ENCODE peak calls at places on chromosome 20, in four cellular contexts. S is HepG2, M is GM12878, O is K562. B is an unnamed sample.
A peak's percentile ranks its signal among the peaks of the same experiment; 100 is the strongest.

GRCh38 chr20:49288784-49289696 is 11.2 kb upstream of the ZNFX1 start:
- DNase-seq in O (no peak), S (no peak), M (no peak), B (no peak)

GRCh38 chr20:25507385-25508082 is 77.8 kb downstream of the NINL start:
- DNase-seq in S (peak; percentile 25), O (no peak), M (no peak), B (no peak)

GRCh38 chr20:50982372-50982771 is 23.8 kb downstream of the MOCS3 start:
- DNase-seq in O (no peak), M (no peak), S (peak; percentile 37), B (no peak)

GRCh38 chr20:14009206-14009605 is 13.9 kb downstream of the MACROD2 start:
- DNase-seq in O (no peak), S (no peak), M (no peak), B (no peak)

GRCh38 chr20:63625771-63626423 is 1.0 kb downstream of the GMEB2 start:
- DNase-seq in O (peak; percentile 42), S (peak; percentile 57), M (no peak), B (no peak)

GRCh38 chr20:61288331-61288784 is 36.3 kb downstream of the CDH4 start:
- DNase-seq in S (no peak), M (no peak), O (no peak), B (no peak)

GRCh38 chr20:44850883-44851282 is 34.6 kb upstream of the YWHAB start:
- DNase-seq in M (no peak), S (no peak), O (no peak), B (no peak)

GRCh38 chr20:49245921-49246740 is 26.9 kb downstream of the DDX27 start:
- DNase-seq in M (no peak), O (peak; percentile 67), S (peak; percentile 68), B (peak; percentile 63)

GRCh38 chr20:58086763-58087566 is 141.5 kb downstream of the ANKRD60 start:
- DNase-seq in O (peak; percentile 54), S (peak; percentile 51), M (no peak), B (peak; percentile 72)

GRCh38 chr20:10239954-10240353 is 21.3 kb downstream of the SNAP25 start:
- DNase-seq in O (no peak), M (no peak), S (peak; percentile 58), B (no peak)

GRCh38 chr20:63129376-63129965 is 86.5 kb downstream of the YTHDF1 start:
- DNase-seq in S (no peak), M (no peak), O (no peak), B (no peak)

GRCh38 chr20:57514273-57514751 is 10.6 kb downstream of the CTCFL start:
- DNase-seq in M (no peak), O (peak; percentile 41), S (peak; percentile 73), B (peak; percentile 73)

GRCh38 chr20:63403403-63404105 is 42.4 kb upstream of the CHRNA4 start:
- DNase-seq in M (no peak), O (no peak), S (no peak), B (no peak)

GRCh38 chr20:25057234-25058050 is 497 bp downstream of the ACSS1 start:
- DNase-seq in S (no peak), M (no peak), O (no peak), B (peak; percentile 54)

GRCh38 chr20:53897884-53898557 is 172.4 kb downstream of the BCAS1 start:
- DNase-seq in M (no peak), O (no peak), S (no peak), B (no peak)

GRCh38 chr20:53901064-53901463 is 169.3 kb downstream of the BCAS1 start:
- DNase-seq in S (no peak), M (no peak), O (no peak), B (no peak)

GRCh38 chr20:53900380-53900999 is 169.9 kb downstream of the BCAS1 start:
- DNase-seq in O (no peak), S (no peak), M (no peak), B (no peak)

GRCh38 chr20:53898558-53898931 is 171.8 kb downstream of the BCAS1 start:
- DNase-seq in M (no peak), S (no peak), O (no peak), B (no peak)

GRCh38 chr20:53899351-53900167 is 170.8 kb downstream of the BCAS1 start:
- DNase-seq in S (no peak), M (peak; percentile 95), O (peak; percentile 59), B (no peak)
- TF ChIP-seq FOXM1 in S (no peak), M (peak; percentile 38), O (no peak), B (no peak)

GRCh38 chr20:1296922-1297321 is 30.8 kb downstream of the SNPH start:
- DNase-seq in O (no peak), S (no peak), M (no peak), B (no peak)
- TF ChIP-seq TARDBP in O (no peak), S (no peak), M (no peak), B (no peak)

GRCh38 chr20:47506335-47506734 is 4.6 kb downstream of the NCOA3 start:
- DNase-seq in M (no peak), O (no peak), S (no peak), B (no peak)

GRCh38 chr20:47509685-47510084 is 8.0 kb downstream of the NCOA3 start:
- DNase-seq in M (no peak), O (no peak), S (no peak), B (no peak)

GRCh38 chr20:47508228-47508752 is 6.6 kb downstream of the NCOA3 start:
- DNase-seq in O (no peak), S (no peak), M (no peak), B (no peak)

GRCh38 chr20:47506850-47507249 is 5.2 kb downstream of the NCOA3 start:
- DNase-seq in S (no peak), M (no peak), O (no peak), B (no peak)

GRCh38 chr20:47509104-47509661 is 7.5 kb downstream of the NCOA3 start:
- DNase-seq in S (no peak), M (no peak), O (no peak), B (no peak)
- TF ChIP-seq FOXM1 in S (no peak), M (no peak), O (no peak), B (no peak)

DNA sequence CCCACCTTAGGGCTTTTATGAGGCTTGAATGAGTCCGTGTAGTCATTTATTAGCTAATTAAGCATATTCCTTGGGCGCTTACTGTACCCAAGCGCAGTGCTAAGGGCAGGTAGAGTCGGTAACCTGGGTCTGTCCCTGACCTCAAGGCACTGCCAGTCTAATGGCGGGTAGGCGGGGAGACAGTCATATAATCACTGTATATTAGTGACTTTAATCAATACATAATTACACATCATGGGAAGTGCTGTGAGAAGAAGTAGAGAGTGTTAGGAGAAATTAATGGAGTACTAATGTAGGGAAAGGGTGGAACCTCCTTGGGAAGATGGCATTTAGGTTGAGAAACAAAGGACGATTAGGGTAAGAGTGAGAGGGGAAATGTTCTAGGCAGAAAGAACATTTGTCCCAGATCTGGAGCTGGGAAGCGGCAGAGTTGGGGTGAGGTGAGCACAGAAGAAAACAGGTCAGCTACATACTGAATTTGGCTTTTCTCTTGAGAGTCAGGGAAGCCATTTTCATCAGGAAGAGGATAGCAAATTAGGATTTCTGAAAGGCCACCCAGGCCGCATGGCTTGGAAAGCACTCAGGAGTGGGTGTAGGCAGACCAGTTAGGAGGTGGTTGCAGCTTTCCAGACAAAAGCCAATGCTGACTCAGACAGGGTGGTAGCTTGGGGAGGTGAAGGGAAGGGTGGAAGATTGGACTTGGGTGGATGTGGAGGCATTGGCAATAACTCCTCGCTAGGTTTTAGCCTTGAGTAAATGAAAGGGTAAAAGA is 952 bp upstream of the BLCAP start:
- DNase-seq in M (no peak), S (no peak), O (no peak), B (no peak)
- TF ChIP-seq TARDBP in M (no peak), S (no peak), O (no peak), B (no peak)

DNA sequence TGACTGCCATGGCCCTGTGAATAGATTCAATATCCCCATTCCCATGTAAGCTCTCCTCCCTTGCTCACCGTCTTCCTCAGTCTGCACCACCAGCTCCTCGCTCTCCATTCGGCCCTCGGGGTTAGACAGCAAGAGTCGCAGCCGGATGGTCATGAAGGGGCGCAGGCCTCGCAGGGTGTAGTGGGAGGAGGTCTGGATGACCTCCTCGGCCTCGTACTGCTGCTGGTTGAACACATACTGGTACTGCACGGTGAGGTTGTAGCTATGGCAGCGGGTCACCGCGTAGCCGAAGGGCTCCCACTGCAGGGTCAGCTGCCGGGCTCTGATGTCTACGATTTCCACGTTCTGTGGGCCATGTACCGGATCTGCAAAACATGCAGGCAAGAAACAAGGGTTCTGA is 717.5 kb downstream of the PTPRT start:
- DNase-seq in M (no peak), O (no peak), S (no peak), B (no peak)
- TF ChIP-seq FOXM1 in M (no peak), O (no peak), S (no peak), B (no peak)

GRCh38 chr20:41654292-41654691 is 36.1 kb upstream of the CHD6 start:
- DNase-seq in M (no peak), S (no peak), O (no peak), B (no peak)

GRCh38 chr20:41645372-41645771 is 27.2 kb upstream of the CHD6 start:
- DNase-seq in M (no peak), O (no peak), S (no peak), B (no peak)

GRCh38 chr20:41650221-41650948 is 32.2 kb upstream of the CHD6 start:
- DNase-seq in S (no peak), M (no peak), O (no peak), B (no peak)

GRCh38 chr20:41654884-41655283 is 36.7 kb upstream of the CHD6 start:
- DNase-seq in M (no peak), O (peak; percentile 31), S (no peak), B (no peak)

GRCh38 chr20:41649489-41649888 is 31.3 kb upstream of the CHD6 start:
- DNase-seq in M (no peak), O (no peak), S (no peak), B (no peak)
- TF ChIP-seq TARDBP in M (no peak), O (no peak), S (no peak), B (no peak)

DNA sequence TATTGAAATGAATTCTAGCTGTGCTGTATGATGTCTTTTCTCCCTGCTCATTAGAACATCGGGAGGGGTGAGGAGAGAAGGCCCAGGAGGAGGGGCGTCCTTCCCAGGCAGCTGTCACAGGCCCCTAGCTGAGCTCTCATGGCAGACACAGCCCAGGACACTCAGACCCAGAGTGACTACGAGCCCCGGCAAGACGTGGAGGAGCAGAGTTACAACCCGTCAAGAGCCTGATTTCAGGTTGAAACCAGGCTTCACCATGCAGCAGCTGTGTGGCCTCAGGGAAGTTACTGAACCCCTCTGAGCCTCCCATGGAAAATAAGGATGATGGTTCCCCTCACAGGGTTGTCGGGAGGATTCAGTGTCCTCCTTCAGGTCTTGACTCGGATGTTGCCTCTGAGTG is 417.5 kb upstream of the SULF2 start:
- DNase-seq in M (no peak), S (no peak), O (no peak), B (no peak)
- TF ChIP-seq FOXM1 in M (no peak), S (no peak), O (no peak), B (no peak)

GRCh38 chr20:39133205-39133604 is 171.1 kb downstream of the DHX35 start:
- DNase-seq in O (no peak), M (no peak), S (no peak), B (no peak)
- TF ChIP-seq TARDBP in O (no peak), M (no peak), S (no peak), B (no peak)

B was measured in HEK293T.